ENCODE peak calls at places on chromosomes 3 and 15, in five cellular contexts. O, J, B, X and P are unnamed samples.

GRCh38 chr15:101337976-101338375 is 42.9 kb upstream of the SNRPA1 start:
- DNase-seq in O (no peak), J (no peak), B (no peak), X (no peak), P (no peak)

GRCh38 chr15:79897701-79898113 is 893 bp upstream of the MTHFS start:
- DNase-seq in O (no peak), J (no peak), B (no peak), X (no peak), P (no peak)

GRCh38 chr3:148006508-148006907 is 597.3 kb downstream of the ZIC1 start:
- DNase-seq in O (no peak), J (peak; percentile 38), B (no peak), X (peak; percentile 58), P (no peak)

GRCh38 chr3:53009826-53010539 is 35.9 kb downstream of the SFMBT1 start:
- DNase-seq in O (no peak), J (no peak), B (no peak), X (no peak), P (no peak)

GRCh38 chr3:39433642-39434041 is 27.1 kb downstream of the RPSA start:
- DNase-seq in O (no peak), J (peak; percentile 49), B (no peak), X (peak; percentile 67), P (no peak)

GRCh38 chr15:39748276-39748675 is 34.4 kb downstream of the FSIP1 start:
- DNase-seq in O (no peak), J (peak; percentile 63), B (no peak), X (no peak), P (no peak)

GRCh38 chr3:11001020-11001657 is 8.6 kb downstream of the SLC6A1 start:
- DNase-seq in O (peak; percentile 63), J (no peak), B (no peak), X (no peak), P (no peak)

GRCh38 chr15:39756806-39757522 is 25.7 kb downstream of the FSIP1 start:
- DNase-seq in O (peak; percentile 70), J (peak; percentile 79), B (no peak), X (peak; percentile 83), P (peak; percentile 39)

GRCh38 chr3:97862582-97862981 is 40.8 kb downstream of the CRYBG3 start:
- DNase-seq in O (no peak), J (no peak), B (no peak), X (no peak), P (no peak)

GRCh38 chr3:127680146-127680661 is 7.5 kb downstream of the ABTB1 start:
- DNase-seq in O (no peak), J (no peak), B (no peak), X (no peak), P (no peak)

GRCh38 chr15:101534376-101534970 is 45.0 kb upstream of the PCSK6 start:
- DNase-seq in O (no peak), J (no peak), B (no peak), X (no peak), P (no peak)

GRCh38 chr15:70703483-70703882 is 59.9 kb downstream of the UACA start:
- DNase-seq in O (no peak), J (peak; percentile 31), B (no peak), X (no peak), P (no peak)

GRCh38 chr3:144744473-144744872 is 772.9 kb downstream of the DIPK2A start:
- DNase-seq in O (no peak), J (no peak), B (no peak), X (no peak), P (no peak)

GRCh38 chr15:90044191-90044590 is 43.1 kb downstream of the ZNF710 start:
- DNase-seq in O (no peak), J (no peak), B (no peak), X (no peak), P (no peak)

GRCh38 chr3:134313839-134314587 is 60.2 kb downstream of the AMOTL2 start:
- DNase-seq in O (no peak), J (peak; percentile 58), B (no peak), X (no peak), P (no peak)

GRCh38 chr3:134312873-134313838 is 61.1 kb downstream of the AMOTL2 start:
- DNase-seq in O (peak; percentile 9), J (peak; percentile 71), B (peak; percentile 63), X (peak; percentile 76), P (no peak)

GRCh38 chr3:134311265-134311664 is 60.6 kb upstream of the RYK start:
- DNase-seq in O (no peak), J (peak; percentile 12), B (no peak), X (peak; percentile 77), P (no peak)

GRCh38 chr3:134311693-134312071 is 61.0 kb upstream of the RYK start:
- DNase-seq in O (no peak), J (no peak), B (no peak), X (no peak), P (no peak)

GRCh38 chr3:134312072-134312872 is 61.6 kb upstream of the RYK start:
- DNase-seq in O (no peak), J (peak; percentile 27), B (no peak), X (no peak), P (peak; percentile 27)
- TF ChIP-seq CTCF in O (peak; percentile 12), J (no peak), B (no peak), X (no peak), P (peak; percentile 20)

DNA sequence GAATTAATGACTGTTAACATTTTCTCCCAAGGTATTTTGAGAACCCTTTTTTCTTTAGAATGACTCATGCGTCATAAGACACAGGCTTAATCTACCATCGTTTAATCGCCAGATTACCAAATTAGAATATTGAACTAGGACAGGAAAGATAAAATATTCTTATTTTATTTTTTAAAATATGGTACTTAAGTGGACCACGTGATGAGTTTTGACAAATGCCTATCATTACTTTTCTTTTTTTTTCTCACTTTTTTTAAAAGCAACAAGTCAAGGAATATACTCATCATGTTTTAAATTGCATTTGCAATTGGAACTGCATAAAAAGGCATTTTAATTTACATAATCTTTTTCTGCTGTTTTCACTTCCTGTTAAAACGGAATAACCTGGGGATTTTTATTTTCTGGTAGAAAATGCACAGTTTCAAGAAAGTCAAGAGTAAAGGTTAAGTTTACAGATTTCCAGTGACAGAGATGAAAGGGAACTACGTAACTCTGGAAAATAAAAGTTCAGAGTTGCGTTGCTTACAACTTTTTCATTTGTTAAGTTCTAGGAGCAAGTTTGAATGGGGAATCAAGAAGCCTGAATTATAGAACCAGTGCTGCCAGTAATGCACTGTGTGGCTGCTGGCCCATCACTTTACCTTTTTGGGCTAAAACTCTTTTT is 23.6 kb downstream of the SIAH2 start:
- DNase-seq in O (no peak), J (no peak), B (no peak), X (no peak), P (no peak)
- H3K4me3 ChIP-seq in O (no peak overlapping the region), J (no peak overlapping the region), B (no peak overlapping the region), X (no peak overlapping the region), P (no peak overlapping the region)

DNA sequence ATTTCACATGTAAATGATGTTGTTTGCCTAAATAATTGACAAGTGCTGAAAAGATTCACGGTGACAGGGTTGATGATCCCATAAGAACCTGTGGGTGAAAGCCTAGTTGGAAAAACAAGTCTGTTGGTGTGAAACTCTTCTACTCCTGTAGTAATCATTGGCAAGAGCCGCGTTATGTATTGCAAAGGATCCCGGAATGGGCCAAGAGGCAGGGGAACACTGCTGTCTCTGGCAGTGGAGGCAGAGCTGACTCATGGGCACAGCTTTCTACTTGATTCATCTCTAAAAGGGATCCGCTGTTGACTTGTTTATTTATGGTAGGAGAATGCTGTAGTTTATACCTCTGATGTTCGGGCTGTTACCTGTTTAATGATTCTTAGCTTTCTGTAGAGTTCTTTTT is 63.1 kb downstream of the MAP6D1 start:
- DNase-seq in O (no peak), J (no peak), B (no peak), X (no peak), P (no peak)
- H3K36me3 ChIP-seq in O (peaks cover 66% of the 10 kb centered on the region), J (peaks cover 35% of the 10 kb centered on the region), B (peaks cover 24% of the 10 kb centered on the region), X (peaks cover 38% of the 10 kb centered on the region), P (peaks cover 64% of the 10 kb centered on the region)

DNA sequence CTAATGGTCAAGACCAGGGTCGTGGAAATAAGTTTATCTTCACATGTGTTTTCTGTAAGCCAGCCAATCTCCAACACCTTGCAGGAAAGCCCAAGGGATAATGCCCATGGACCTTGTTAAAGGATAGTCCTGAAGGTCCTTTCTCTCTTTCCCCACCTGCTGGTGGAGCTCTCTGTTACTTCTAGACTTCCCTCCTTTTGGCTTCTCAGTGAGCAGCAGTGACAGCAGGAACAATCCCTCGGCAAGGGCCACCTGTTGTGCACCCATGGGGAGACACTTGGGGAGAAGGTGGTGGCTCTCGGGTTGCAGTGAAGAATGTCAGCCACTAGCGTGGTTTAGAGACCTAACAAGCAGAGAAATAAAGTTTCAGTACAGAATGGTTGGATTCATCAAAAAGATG is 84.0 kb upstream of the OSBPL11 start:
- DNase-seq in O (peak; percentile 5), J (no peak), B (no peak), X (no peak), P (no peak)
- TF ChIP-seq CTCF in O (peak; percentile 16), J (no peak), B (no peak), X (no peak), P (no peak)

GRCh38 chr3:72100062-72100511 is 315.1 kb upstream of the PROK2 start:
- DNase-seq in O (no peak), J (no peak), B (no peak), X (no peak), P (peak; percentile 80)
- H3K4me3 ChIP-seq in O (no peak overlapping the region), J (no peak overlapping the region), B (peak overlapping the region; percentile 32), X (no peak overlapping the region), P (peak overlapping the region; percentile 66)

GRCh38 chr15:56228352-56228751 is 15.3 kb downstream of the RFX7 start:
- DNase-seq in O (no peak), J (no peak), B (no peak), X (no peak), P (no peak)
- H3K36me3 ChIP-seq in O (peaks cover 22% of the 10 kb centered on the region), J (peaks cover 16% of the 10 kb centered on the region), B (peaks cover 21% of the 10 kb centered on the region), X (peaks cover 12% of the 10 kb centered on the region), P (peaks cover 25% of the 10 kb centered on the region)

GRCh38 chr15:53512029-53512428 is 247.4 kb downstream of the WDR72 start:
- DNase-seq in O (no peak), J (no peak), B (no peak), X (no peak), P (no peak)
- TF ChIP-seq CTCF in O (no peak), J (no peak), B (no peak), X (no peak), P (no peak)

GRCh38 chr3:86985427-86985826 is 5.5 kb downstream of the VGLL3 start:
- DNase-seq in O (no peak), J (no peak), B (no peak), X (no peak), P (no peak)
- H3K4me3 ChIP-seq in O (no peak overlapping the region), J (no peak overlapping the region), B (no peak overlapping the region), X (peak overlapping the region; percentile 29), P (no peak overlapping the region)

GRCh38 chr15:66065325-66065724 is 188.2 kb downstream of the MEGF11 start:
- DNase-seq in O (no peak), J (no peak), B (no peak), X (no peak), P (no peak)

GRCh38 chr15:66066439-66066838 is 187.1 kb downstream of the MEGF11 start:
- DNase-seq in O (no peak), J (no peak), B (no peak), X (no peak), P (no peak)

GRCh38 chr15:66067687-66068086 is 185.9 kb downstream of the MEGF11 start:
- DNase-seq in O (no peak), J (no peak), B (no peak), X (no peak), P (no peak)

GRCh38 chr15:66068801-66069200 is 184.7 kb downstream of the MEGF11 start:
- DNase-seq in O (no peak), J (no peak), B (no peak), X (no peak), P (no peak)

DNA sequence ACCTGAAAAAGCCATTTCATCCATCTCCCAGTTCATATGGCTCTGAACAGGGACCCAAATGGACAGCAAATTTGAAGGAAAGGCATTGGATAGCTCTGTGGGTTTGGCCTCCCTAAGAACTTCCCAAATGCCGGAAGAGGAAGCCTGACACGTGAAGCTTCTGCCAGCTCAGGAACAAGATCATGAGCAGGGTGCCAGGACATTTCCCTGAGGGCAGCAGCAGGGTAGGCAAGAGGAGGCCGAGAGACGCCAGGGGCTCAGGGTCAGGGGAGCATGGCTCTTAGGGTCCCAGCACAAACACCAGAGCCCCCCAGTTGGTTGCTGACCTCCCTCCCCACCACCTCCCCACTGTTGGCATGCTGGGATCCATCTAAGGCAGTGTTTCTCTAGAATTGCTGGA is 187.5 kb downstream of the MEGF11 start:
- DNase-seq in O (no peak), J (no peak), B (no peak), X (no peak), P (no peak)
- H3K36me3 ChIP-seq in O (no peaks in the 10 kb centered on the region), J (no peaks in the 10 kb centered on the region), B (no peaks in the 10 kb centered on the region), X (no peaks in the 10 kb centered on the region), P (no peaks in the 10 kb centered on the region)